ENCODE peak calls at places on chromosomes 4 and X, in seven cellular contexts. I is stomach, H is IMR-90, L is body of pancreas, Y is sigmoid colon, G is A549, N is breast epithelium. X is an unnamed sample. For H3K4me1, the result is how much of the 10 kb centered on the place peaks cover.

GRCh38 chrX:18353931-18354368 is 538 bp downstream of the SCML2 start:
- DNase-seq in Y (no peak), N (no peak), L (peak), I (no peak), H (no peak), G (peak), X (peak)

GRCh38 chr4:152369203-152369902 is 166.5 kb downstream of the FBXW7 start:
- DNase-seq in L (no peak), H (no peak), N (no peak), Y (no peak), G (no peak), I (no peak), X (no peak)

GRCh38 chrX:54640721-54641120 is 110.7 kb downstream of the GNL3L start:
- DNase-seq in L (no peak), Y (no peak), N (peak), H (no peak), G (no peak), I (no peak), X (no peak)

GRCh38 chr4:186029731-186030421 is 39.1 kb upstream of the TLR3 start:
- DNase-seq in I (peak), L (peak), Y (peak), G (no peak), H (peak), N (peak), X (peak)

GRCh38 chrX:41391606-41392005 is 55.5 kb upstream of the NYX start:
- DNase-seq in N (no peak), Y (no peak), L (no peak), H (no peak), G (no peak), I (peak), X (no peak)

GRCh38 chrX:121333942-121334341 is 286.5 kb downstream of the GLUD2 start:
- DNase-seq in L (no peak), G (no peak), Y (no peak), I (no peak), N (no peak), H (no peak), X (no peak)

GRCh38 chr4:45662996-45663395 is 460.9 kb downstream of the GABRG1 start:
- DNase-seq in H (no peak), L (peak), I (peak), Y (no peak), G (no peak), N (no peak), X (peak)

GRCh38 chrX:102746134-102746584 is 25.6 kb downstream of the GPRASP3 start:
- DNase-seq in L (peak), I (peak), H (no peak), G (no peak), N (no peak), Y (peak), X (peak)

GRCh38 chr4:128449251-128449650 is 161.6 kb upstream of the PGRMC2 start:
- DNase-seq in Y (no peak), L (no peak), H (no peak), I (no peak), N (no peak), G (no peak), X (no peak)

GRCh38 chr4:15233626-15234025 is 194.2 kb upstream of the C1QTNF7 start:
- DNase-seq in N (no peak), H (no peak), L (no peak), I (no peak), G (no peak), Y (no peak), X (no peak)

GRCh38 chr4:30386266-30386895 is 333.8 kb upstream of the PCDH7 start:
- DNase-seq in G (no peak), Y (no peak), L (no peak), N (no peak), H (peak), I (no peak), X (no peak)

GRCh38 chrX:115533485-115533884 is 27.5 kb upstream of the PLS3 start:
- DNase-seq in N (no peak), I (no peak), Y (no peak), G (no peak), L (no peak), H (peak), X (no peak)

GRCh38 chr4:8916251-8916913 is 44.7 kb upstream of the HMX1 start:
- DNase-seq in Y (peak), H (no peak), N (peak), L (peak), G (no peak), I (peak), X (no peak)

DNA sequence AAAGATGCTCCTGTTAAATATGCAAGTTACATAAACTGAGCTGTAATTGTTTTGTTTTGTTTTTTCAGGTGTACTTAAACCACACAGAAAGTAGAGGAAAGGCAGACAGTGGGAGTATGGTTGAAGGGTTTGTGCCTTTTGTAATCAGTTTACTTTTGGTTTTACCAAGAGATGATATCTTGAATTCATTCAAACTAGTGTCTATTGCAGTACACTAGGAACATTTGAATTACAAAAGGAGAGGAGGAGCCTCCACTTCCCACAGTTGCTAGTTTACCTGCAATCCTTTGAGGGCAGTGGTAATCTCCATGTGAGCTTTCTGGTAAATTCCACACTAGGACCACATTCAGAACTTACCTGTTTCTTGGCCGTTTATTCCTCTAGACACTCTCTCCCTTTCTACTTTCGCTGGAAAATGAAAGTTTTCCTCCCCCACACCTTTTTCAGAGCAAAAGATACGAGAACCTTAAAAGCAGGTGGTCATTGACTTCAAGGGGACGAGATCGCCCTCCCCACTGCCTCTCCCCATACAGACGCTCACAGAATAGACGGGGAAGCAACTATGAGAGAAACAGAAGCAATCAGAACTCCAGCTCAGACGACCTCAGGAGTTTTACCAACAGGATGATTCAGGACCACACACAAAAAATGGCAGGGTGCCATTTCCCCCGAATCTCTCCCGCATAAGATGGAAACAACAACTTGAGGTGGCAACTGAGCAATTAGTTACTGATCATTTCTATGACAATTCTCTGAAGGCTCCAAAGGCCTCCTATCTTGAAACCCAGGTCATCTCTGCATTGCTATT is 3.3 kb downstream of the RBM47 start:
- DNase-seq in N (no peak), Y (no peak), L (peak), I (no peak), H (peak), G (no peak), X (peak)
- TF ChIP-seq POLR2A in N (no peak), Y (no peak), L (no peak), I (no peak), H (no peak), G (no peak), X (peak)

GRCh38 chr4:81492596-81492995 is 20.9 kb upstream of the RASGEF1B start:
- DNase-seq in H (no peak), L (no peak), Y (no peak), N (no peak), I (no peak), G (no peak), X (no peak)
- H3K4me1 ChIP-seq in H (under half), L (under half), Y (under half), N (under half), I (under half), G (under half), X (under half)

GRCh38 chr4:10731690-10732089 is 47.1 kb upstream of the CLNK start:
- DNase-seq in H (no peak), L (no peak), N (no peak), I (no peak), Y (no peak), G (no peak), X (no peak)
- H3K27ac ChIP-seq in H (no peak), L (no peak), N (no peak), I (no peak), Y (no peak), G (no peak), X (no peak)

DNA sequence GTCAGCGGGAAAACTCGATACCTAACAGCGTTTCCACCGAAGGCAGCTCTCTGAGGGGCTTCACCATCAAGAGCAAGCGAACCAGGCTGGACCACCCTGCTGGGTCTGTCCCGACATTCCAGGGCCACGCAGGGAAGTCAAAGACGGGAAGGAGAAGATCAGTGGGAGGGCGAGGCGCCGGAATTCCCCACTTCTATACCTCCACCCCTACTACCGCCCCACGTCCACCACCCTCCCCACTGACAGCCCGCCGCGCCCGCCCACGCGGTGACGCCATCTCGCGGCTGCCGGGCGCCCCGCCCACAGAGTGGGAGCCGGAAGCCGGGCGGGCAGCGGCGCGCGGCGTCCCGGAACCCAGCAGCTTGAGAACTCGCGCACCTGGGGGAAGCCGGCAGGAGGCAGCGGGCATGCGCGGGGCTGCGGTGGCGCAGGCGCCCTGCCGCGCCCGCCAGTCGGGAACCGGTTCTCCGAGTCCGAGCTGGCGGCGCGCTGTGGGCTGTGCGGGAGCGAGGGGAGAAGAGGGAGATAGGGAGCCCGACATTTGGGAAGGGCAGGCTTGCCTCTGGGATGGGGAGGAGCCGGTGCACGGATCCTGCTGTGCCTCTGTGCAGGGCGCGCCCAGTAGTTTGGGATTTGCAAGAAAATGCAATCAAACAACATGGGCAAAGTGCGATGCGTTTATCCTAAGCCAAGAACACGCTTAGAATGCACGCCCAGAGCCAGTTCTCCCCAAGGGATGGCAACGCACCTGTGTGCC is 3.2 kb upstream of the STIM2 start:
- DNase-seq in I (peak), Y (peak), N (peak), H (peak), G (peak), L (peak), X (peak)
- TF ChIP-seq POLR2A in I (no peak), Y (peak), N (no peak), H (no peak), G (peak), L (peak), X (peak)

GRCh38 chr4:6932918-6933317 is 23.3 kb downstream of the TBC1D14 start:
- DNase-seq in L (no peak), Y (no peak), G (no peak), H (no peak), N (no peak), I (no peak), X (no peak)
- H3K4me1 ChIP-seq in L (under half), Y (under half), G (under half), H (under half), N (under half), I (under half), X (under half)

GRCh38 chrX:107739541-107739940 is 36.0 kb downstream of the TSC22D3 start:
- DNase-seq in G (no peak), Y (no peak), L (no peak), N (no peak), I (no peak), H (no peak), X (no peak)

GRCh38 chrX:107738272-107738671 is 37.3 kb downstream of the TSC22D3 start:
- DNase-seq in L (no peak), I (no peak), N (no peak), Y (no peak), H (no peak), G (no peak), X (peak)

GRCh38 chrX:107736781-107737531 is 38.6 kb downstream of the TSC22D3 start:
- DNase-seq in G (no peak), L (peak), I (no peak), Y (no peak), N (no peak), H (no peak), X (peak)

GRCh38 chrX:107741318-107741813 is 34.2 kb downstream of the TSC22D3 start:
- DNase-seq in H (no peak), Y (no peak), L (no peak), N (no peak), I (no peak), G (no peak), X (no peak)

DNA sequence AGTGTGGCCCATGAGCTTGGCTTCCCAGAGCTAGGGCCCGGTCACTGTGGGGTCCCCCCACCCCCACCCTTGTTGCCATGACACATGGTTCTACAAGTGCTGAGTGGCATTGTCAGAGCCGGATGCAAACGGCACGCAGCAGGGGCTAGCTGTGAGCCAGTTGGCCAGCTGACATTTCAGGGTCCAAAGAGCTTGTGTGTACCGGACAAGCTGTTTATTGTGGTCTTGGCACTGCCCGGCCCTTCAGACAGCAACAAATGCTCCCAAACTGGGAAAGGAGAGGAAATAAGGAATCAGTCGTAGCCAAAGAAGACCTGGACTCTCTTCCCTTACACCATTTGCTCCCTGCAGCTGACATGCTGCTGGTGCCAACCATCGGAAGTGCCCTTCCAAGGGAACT is 36.8 kb downstream of the TSC22D3 start:
- DNase-seq in I (no peak), N (no peak), H (no peak), Y (no peak), G (no peak), L (no peak), X (no peak)
- H3K27ac ChIP-seq in I (peak), N (peak), H (no peak), Y (peak), G (no peak), L (peak), X (peak)

GRCh38 chr4:139083533-139084424 is 68.2 kb downstream of the NOCT start:
- DNase-seq in N (peak), I (peak), L (peak), G (peak), H (peak), Y (peak), X (peak)
- TF ChIP-seq POLR2A in N (no peak), I (no peak), L (peak), G (peak), H (peak), Y (peak), X (no peak)

DNA sequence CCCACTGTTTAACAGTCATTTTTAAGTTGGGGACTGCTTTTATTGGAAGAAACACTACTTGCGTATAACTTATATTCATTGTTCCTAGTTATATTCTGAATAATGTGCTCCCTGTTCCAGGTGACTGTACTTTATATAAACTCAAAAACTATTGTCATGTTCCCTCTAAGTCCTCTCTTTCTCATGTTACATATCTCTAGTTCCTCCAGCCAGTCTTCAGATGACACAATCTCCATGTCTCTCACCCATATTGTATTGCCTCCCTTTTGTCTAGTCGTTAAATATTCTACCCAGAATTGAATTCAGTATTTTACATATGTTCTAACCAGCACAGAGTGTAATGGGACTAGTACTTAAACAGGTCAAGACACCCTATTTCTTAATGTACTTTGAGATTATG is 5.3 kb downstream of the VAMP7 start:
- DNase-seq in L (no peak), G (no peak), N (no peak), H (no peak), I (no peak), Y (no peak), X (no peak)
- H3K4me1 ChIP-seq in L (under half), G (under half), N (under half), H (under half), I (under half), Y (under half), X (under half)

X was measured in thyroid gland.